ENCODE peak calls at places on chromosomes 3 and 15, in nine cellular contexts. One of them, this sample, is unnamed.

GRCh38 chr15:55685292-55685691 is 57.7 kb downstream of the PRTG start:
- DNase-seq in left lung: no peak
- DNase-seq in HCT116: no peak
- DNase-seq in skeletal muscle cell: no peak
- DNase-seq in astrocyte of the spinal cord: no peak
- DNase-seq in germinal center: no peak
- DNase-seq in Peyer's patch: no peak
- DNase-seq in SIG-M5: no peak
- DNase-seq in HS-27A: no peak
- DNase-seq in this sample: no peak

GRCh38 chr3:64489361-64490044 is 198.3 kb downstream of the ADAMTS9 start:
- DNase-seq in Peyer's patch: peak; percentile 56
- DNase-seq in HS-27A: no peak
- DNase-seq in left lung: peak; percentile 74
- DNase-seq in skeletal muscle cell: no peak
- DNase-seq in germinal center: no peak
- DNase-seq in astrocyte of the spinal cord: no peak
- DNase-seq in SIG-M5: no peak
- DNase-seq in HCT116: no peak
- DNase-seq in this sample: peak; percentile 66

GRCh38 chr3:45313743-45314403 is 74.5 kb upstream of the LARS2 start:
- DNase-seq in skeletal muscle cell: no peak
- DNase-seq in astrocyte of the spinal cord: no peak
- DNase-seq in left lung: no peak
- DNase-seq in HCT116: no peak
- DNase-seq in germinal center: no peak
- DNase-seq in SIG-M5: no peak
- DNase-seq in HS-27A: no peak
- DNase-seq in Peyer's patch: no peak
- DNase-seq in this sample: no peak

GRCh38 chr15:89395996-89396395 is 61.4 kb upstream of the POLG start:
- DNase-seq in skeletal muscle cell: no peak
- DNase-seq in HS-27A: no peak
- DNase-seq in Peyer's patch: peak; percentile 27
- DNase-seq in left lung: no peak
- DNase-seq in astrocyte of the spinal cord: no peak
- DNase-seq in germinal center: no peak
- DNase-seq in HCT116: no peak
- DNase-seq in SIG-M5: peak; percentile 76
- DNase-seq in this sample: no peak

GRCh38 chr3:147756478-147756877 is 347.3 kb downstream of the ZIC1 start:
- DNase-seq in Peyer's patch: no peak
- DNase-seq in SIG-M5: no peak
- DNase-seq in germinal center: no peak
- DNase-seq in HS-27A: no peak
- DNase-seq in left lung: no peak
- DNase-seq in HCT116: no peak
- DNase-seq in astrocyte of the spinal cord: no peak
- DNase-seq in skeletal muscle cell: no peak
- DNase-seq in this sample: no peak

GRCh38 chr3:161266731-161267150 is 45.6 kb downstream of the NMD3 start:
- DNase-seq in SIG-M5: no peak
- DNase-seq in HS-27A: peak; percentile 29
- DNase-seq in skeletal muscle cell: peak; percentile 33
- DNase-seq in Peyer's patch: no peak
- DNase-seq in astrocyte of the spinal cord: peak; percentile 76
- DNase-seq in left lung: no peak
- DNase-seq in HCT116: no peak
- DNase-seq in germinal center: no peak
- DNase-seq in this sample: no peak

GRCh38 chr15:89400997-89401590 is 66.5 kb upstream of the POLG start:
- DNase-seq in SIG-M5: no peak
- DNase-seq in HS-27A: no peak
- DNase-seq in skeletal muscle cell: no peak
- DNase-seq in germinal center: no peak
- DNase-seq in Peyer's patch: no peak
- DNase-seq in astrocyte of the spinal cord: no peak
- DNase-seq in left lung: no peak
- DNase-seq in HCT116: no peak
- DNase-seq in this sample: no peak

GRCh38 chr3:149920119-149920518 is 50.6 kb downstream of the PFN2 start:
- DNase-seq in left lung: no peak
- DNase-seq in HCT116: no peak
- DNase-seq in SIG-M5: no peak
- DNase-seq in HS-27A: no peak
- DNase-seq in Peyer's patch: no peak
- DNase-seq in skeletal muscle cell: no peak
- DNase-seq in germinal center: no peak
- DNase-seq in astrocyte of the spinal cord: no peak
- DNase-seq in this sample: no peak

GRCh38 chr15:26260517-26261133 is 397.5 kb upstream of the ATP10A start:
- DNase-seq in skeletal muscle cell: no peak
- DNase-seq in astrocyte of the spinal cord: no peak
- DNase-seq in SIG-M5: no peak
- DNase-seq in germinal center: peak; percentile 23
- DNase-seq in left lung: no peak
- DNase-seq in HCT116: no peak
- DNase-seq in HS-27A: no peak
- DNase-seq in Peyer's patch: no peak
- DNase-seq in this sample: no peak

GRCh38 chr3:178907081-178907480 is 164.5 kb downstream of the ZMAT3 start:
- DNase-seq in HCT116: no peak
- DNase-seq in Peyer's patch: no peak
- DNase-seq in left lung: no peak
- DNase-seq in HS-27A: no peak
- DNase-seq in germinal center: no peak
- DNase-seq in astrocyte of the spinal cord: peak; percentile 12
- DNase-seq in SIG-M5: no peak
- DNase-seq in skeletal muscle cell: no peak
- DNase-seq in this sample: no peak

GRCh38 chr3:115146032-115146417 is 1.1 kb downstream of the ZBTB20 start:
- DNase-seq in HCT116: peak; percentile 19
- DNase-seq in HS-27A: peak; percentile 19
- DNase-seq in astrocyte of the spinal cord: peak; percentile 77
- DNase-seq in Peyer's patch: peak; percentile 58
- DNase-seq in SIG-M5: no peak
- DNase-seq in skeletal muscle cell: peak; percentile 39
- DNase-seq in left lung: no peak
- DNase-seq in germinal center: peak; percentile 14
- DNase-seq in this sample: peak; percentile 68

GRCh38 chr3:27596334-27596841 is 112.2 kb upstream of the SLC4A7 start:
- DNase-seq in HCT116: no peak
- DNase-seq in germinal center: no peak
- DNase-seq in astrocyte of the spinal cord: peak; percentile 82
- DNase-seq in Peyer's patch: no peak
- DNase-seq in skeletal muscle cell: peak; percentile 52
- DNase-seq in SIG-M5: no peak
- DNase-seq in left lung: no peak
- DNase-seq in HS-27A: no peak
- DNase-seq in this sample: no peak

GRCh38 chr3:170338690-170339340 is 18.7 kb upstream of the SKIL start:
- DNase-seq in astrocyte of the spinal cord: no peak
- DNase-seq in HCT116: no peak
- DNase-seq in HS-27A: no peak
- DNase-seq in left lung: no peak
- DNase-seq in skeletal muscle cell: no peak
- DNase-seq in germinal center: no peak
- DNase-seq in Peyer's patch: no peak
- DNase-seq in SIG-M5: no peak
- DNase-seq in this sample: no peak

GRCh38 chr3:51538115-51538458 is 432 bp upstream of the RAD54L2 start:
- DNase-seq in skeletal muscle cell: no peak
- DNase-seq in HCT116: no peak
- DNase-seq in Peyer's patch: no peak
- DNase-seq in SIG-M5: no peak
- DNase-seq in germinal center: peak; percentile 23
- DNase-seq in HS-27A: no peak
- DNase-seq in astrocyte of the spinal cord: no peak
- DNase-seq in left lung: no peak
- DNase-seq in this sample: no peak

GRCh38 chr3:43213631-43214030 is 72.7 kb upstream of the SNRK start:
- DNase-seq in germinal center: no peak
- DNase-seq in astrocyte of the spinal cord: no peak
- DNase-seq in skeletal muscle cell: no peak
- DNase-seq in Peyer's patch: no peak
- DNase-seq in SIG-M5: no peak
- DNase-seq in HS-27A: no peak
- DNase-seq in HCT116: no peak
- DNase-seq in left lung: no peak
- DNase-seq in this sample: no peak

GRCh38 chr15:78800806-78801205 is 10.5 kb downstream of the ADAMTS7 start:
- DNase-seq in HCT116: no peak
- DNase-seq in HS-27A: no peak
- DNase-seq in SIG-M5: no peak
- DNase-seq in skeletal muscle cell: no peak
- DNase-seq in Peyer's patch: no peak
- DNase-seq in germinal center: no peak
- DNase-seq in astrocyte of the spinal cord: no peak
- DNase-seq in left lung: no peak
- DNase-seq in this sample: no peak

GRCh38 chr3:113614402-113614801 is 82.0 kb downstream of the USF3 start:
- DNase-seq in HCT116: no peak
- DNase-seq in HS-27A: no peak
- DNase-seq in Peyer's patch: no peak
- DNase-seq in astrocyte of the spinal cord: no peak
- DNase-seq in germinal center: no peak
- DNase-seq in skeletal muscle cell: no peak
- DNase-seq in SIG-M5: no peak
- DNase-seq in left lung: no peak
- DNase-seq in this sample: peak; percentile 67

GRCh38 chr3:120438971-120439370 is 11.8 kb downstream of the FSTL1 start:
- DNase-seq in astrocyte of the spinal cord: peak; percentile 90
- DNase-seq in skeletal muscle cell: peak; percentile 72
- DNase-seq in Peyer's patch: no peak
- DNase-seq in germinal center: no peak
- DNase-seq in HS-27A: no peak
- DNase-seq in SIG-M5: no peak
- DNase-seq in left lung: peak; percentile 59
- DNase-seq in HCT116: no peak
- DNase-seq in this sample: peak; percentile 90

GRCh38 chr3:142963266-142964149 is at the start of gene PAQR9:
- DNase-seq in SIG-M5: no peak
- DNase-seq in HCT116: no peak
- DNase-seq in left lung: no peak
- DNase-seq in astrocyte of the spinal cord: no peak
- DNase-seq in germinal center: peak; percentile 29
- DNase-seq in HS-27A: no peak
- DNase-seq in Peyer's patch: no peak
- DNase-seq in skeletal muscle cell: no peak
- DNase-seq in this sample: no peak

GRCh38 chr3:127275287-127275781 is 12.5 kb downstream of the PRR20G start:
- DNase-seq in skeletal muscle cell: no peak
- DNase-seq in SIG-M5: no peak
- DNase-seq in astrocyte of the spinal cord: peak; percentile 5
- DNase-seq in germinal center: no peak
- DNase-seq in HS-27A: no peak
- DNase-seq in left lung: no peak
- DNase-seq in Peyer's patch: no peak
- DNase-seq in HCT116: no peak
- DNase-seq in this sample: no peak

GRCh38 chr3:127722928-127723603 is 50.3 kb downstream of the ABTB1 start:
- DNase-seq in skeletal muscle cell: no peak
- DNase-seq in germinal center: no peak
- DNase-seq in SIG-M5: no peak
- DNase-seq in left lung: no peak
- DNase-seq in HCT116: no peak
- DNase-seq in HS-27A: no peak
- DNase-seq in astrocyte of the spinal cord: peak; percentile 25
- DNase-seq in Peyer's patch: peak; percentile 15
- DNase-seq in this sample: no peak

GRCh38 chr3:65479967-65480366 is 558.8 kb downstream of the MAGI1 start:
- DNase-seq in HCT116: no peak
- DNase-seq in SIG-M5: no peak
- DNase-seq in germinal center: no peak
- DNase-seq in HS-27A: no peak
- DNase-seq in left lung: no peak
- DNase-seq in Peyer's patch: no peak
- DNase-seq in astrocyte of the spinal cord: peak; percentile 7
- DNase-seq in skeletal muscle cell: no peak
- DNase-seq in this sample: no peak